ENCODE peak calls at places on chromosome 10, in six cellular contexts. Z is Jurkat, Clone E6-1; R is fibroblast of lung; Y is neural progenitor cell; B is naive thymus-derived CD4-positive, alpha-beta T cell; W is C1 segment of cervical spinal cord. I is an unnamed sample.

GRCh38 chr10:92787557-92788152 is 60.7 kb upstream of the EXOC6 start:
- DNase-seq in Z (no peak), R (no peak), Y (no peak), B (no peak), W (no peak), I (no peak)

GRCh38 chr10:128044186-128044585 is 82.0 kb downstream of the MKI67 start:
- DNase-seq in Z (no peak), R (no peak), Y (no peak), B (no peak), W (no peak), I (no peak)

GRCh38 chr10:109975251-109975650 is 32.5 kb upstream of the ADD3 start:
- DNase-seq in Z (no peak), R (no peak), Y (no peak), B (no peak), W (no peak), I (no peak)

GRCh38 chr10:53223846-53224245 is 451.3 kb upstream of the MBL2 start:
- DNase-seq in Z (no peak), R (peak), Y (peak), B (no peak), W (no peak), I (no peak)

GRCh38 chr10:84469470-84469869 is 141.1 kb downstream of the CCSER2 start:
- DNase-seq in Z (no peak), R (no peak), Y (no peak), B (no peak), W (no peak), I (no peak)

GRCh38 chr10:104342941-104343411 is 4.7 kb upstream of the ITPRIP start:
- DNase-seq in Z (no peak), R (peak), Y (no peak), B (no peak), W (no peak), I (no peak)

GRCh38 chr10:48496831-48497792 is 107.8 kb downstream of the ARHGAP22 start:
- DNase-seq in Z (no peak), R (peak), Y (no peak), B (no peak), W (no peak), I (peak)

GRCh38 chr10:60921631-60922030 is 22.4 kb downstream of the RHOBTB1 start:
- DNase-seq in Z (peak), R (no peak), Y (no peak), B (no peak), W (no peak), I (no peak)

GRCh38 chr10:114665406-114665805 is 7.3 kb upstream of the ABLIM1 start:
- DNase-seq in Z (no peak), R (no peak), Y (no peak), B (no peak), W (no peak), I (no peak)

GRCh38 chr10:123718544-123719060 is 52.4 kb downstream of the GPR26 start:
- DNase-seq in Z (no peak), R (no peak), Y (no peak), B (no peak), W (no peak), I (no peak)

GRCh38 chr10:83459124-83459523 is 680.2 kb upstream of the GHITM start:
- DNase-seq in Z (no peak), R (no peak), Y (no peak), B (no peak), W (no peak), I (no peak)